ENCODE peak calls at places on chromosome 13, in seven cellular contexts. One of them, this sample, is unnamed.

GRCh38 chr13:93646247-93646646 is 419.6 kb downstream of the GPC6 start:
- DNase-seq in A549: no peak
- DNase-seq in HepG2: no peak
- DNase-seq in IMR-90: no peak
- DNase-seq in K562: no peak
- DNase-seq in H1: no peak
- DNase-seq in HCT116: no peak
- DNase-seq in this sample: no peak

GRCh38 chr13:83085186-83085900 is 796.9 kb downstream of the SLITRK1 start:
- DNase-seq in A549: no peak
- DNase-seq in HepG2: no peak
- DNase-seq in IMR-90: peak; percentile 69
- DNase-seq in K562: no peak
- DNase-seq in H1: no peak
- DNase-seq in HCT116: no peak
- DNase-seq in this sample: no peak

GRCh38 chr13:95948646-95949045 is 104.6 kb downstream of the UGGT2 start:
- DNase-seq in A549: no peak
- DNase-seq in HepG2: no peak
- DNase-seq in IMR-90: peak; percentile 47
- DNase-seq in K562: no peak
- DNase-seq in H1: no peak
- DNase-seq in HCT116: no peak
- DNase-seq in this sample: no peak

GRCh38 chr13:72886272-72887062 is 104.5 kb downstream of the PIBF1 start:
- DNase-seq in A549: no peak
- DNase-seq in HepG2: no peak
- DNase-seq in IMR-90: peak; percentile 30
- DNase-seq in K562: no peak
- DNase-seq in H1: no peak
- DNase-seq in HCT116: no peak
- DNase-seq in this sample: no peak

GRCh38 chr13:90447034-90447734 is 900.3 kb upstream of the MIR17HG start:
- DNase-seq in A549: no peak
- DNase-seq in HepG2: no peak
- DNase-seq in IMR-90: no peak
- DNase-seq in K562: no peak
- DNase-seq in H1: no peak
- DNase-seq in HCT116: no peak
- DNase-seq in this sample: no peak

GRCh38 chr13:105961438-105961837 is 574.0 kb downstream of the EFNB2 start:
- DNase-seq in A549: no peak
- DNase-seq in HepG2: no peak
- DNase-seq in IMR-90: no peak
- DNase-seq in K562: no peak
- DNase-seq in H1: no peak
- DNase-seq in HCT116: no peak
- DNase-seq in this sample: no peak

GRCh38 chr13:100872761-100873160 is 198.2 kb upstream of the TMTC4 start:
- DNase-seq in A549: no peak
- DNase-seq in HepG2: no peak
- DNase-seq in IMR-90: peak; percentile 36
- DNase-seq in K562: no peak
- DNase-seq in H1: no peak
- DNase-seq in HCT116: no peak
- DNase-seq in this sample: no peak

GRCh38 chr13:97366172-97366688 is 67.7 kb upstream of the RAP2A start:
- DNase-seq in A549: no peak
- DNase-seq in HepG2: no peak
- DNase-seq in IMR-90: no peak
- DNase-seq in K562: no peak
- DNase-seq in H1: no peak
- DNase-seq in HCT116: no peak
- DNase-seq in this sample: no peak

GRCh38 chr13:74825170-74825948 is 656.6 kb downstream of the TBC1D4 start:
- DNase-seq in A549: peak; percentile 2
- DNase-seq in HepG2: no peak
- DNase-seq in IMR-90: peak; percentile 49
- DNase-seq in K562: no peak
- DNase-seq in H1: no peak
- DNase-seq in HCT116: no peak
- DNase-seq in this sample: no peak

GRCh38 chr13:111115051-111115840 is at the start of gene ARHGEF7:
- DNase-seq in A549: no peak
- DNase-seq in HepG2: no peak
- DNase-seq in IMR-90: no peak
- DNase-seq in K562: no peak
- DNase-seq in H1: no peak
- DNase-seq in HCT116: no peak
- DNase-seq in this sample: no peak

DNA sequence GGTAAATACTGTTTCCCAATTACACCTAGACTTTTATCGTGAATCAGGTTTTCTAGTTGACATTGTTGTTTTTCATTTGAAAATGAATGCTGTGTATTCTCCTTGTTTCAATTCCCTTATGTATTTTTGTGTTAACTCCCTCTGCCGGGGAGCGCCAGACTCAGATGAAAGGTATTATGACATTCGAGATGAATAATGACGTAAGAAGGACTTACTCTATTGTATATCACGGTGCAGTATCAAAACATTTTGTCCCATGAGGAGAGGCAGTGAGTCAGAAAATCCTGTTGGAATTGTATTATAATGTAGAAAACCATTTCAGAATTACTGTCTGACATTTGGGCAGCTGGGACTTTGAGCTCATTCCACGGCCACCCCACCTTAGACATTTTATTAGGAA is 61.6 kb downstream of the LRCH1 start:
- DNase-seq in A549: peak; percentile 29
- DNase-seq in HepG2: no peak
- DNase-seq in IMR-90: peak; percentile 93
- DNase-seq in K562: no peak
- DNase-seq in H1: no peak
- DNase-seq in HCT116: no peak
- DNase-seq in this sample: no peak
- TF ChIP-seq CEBPB in A549: no peak
- TF ChIP-seq CEBPB in HepG2: no peak
- TF ChIP-seq CEBPB in IMR-90: peak; percentile 57
- TF ChIP-seq CEBPB in K562: no peak
- TF ChIP-seq CEBPB in H1: no peak
- TF ChIP-seq CEBPB in HCT116: no peak
- TF ChIP-seq CEBPB in this sample: no peak

DNA sequence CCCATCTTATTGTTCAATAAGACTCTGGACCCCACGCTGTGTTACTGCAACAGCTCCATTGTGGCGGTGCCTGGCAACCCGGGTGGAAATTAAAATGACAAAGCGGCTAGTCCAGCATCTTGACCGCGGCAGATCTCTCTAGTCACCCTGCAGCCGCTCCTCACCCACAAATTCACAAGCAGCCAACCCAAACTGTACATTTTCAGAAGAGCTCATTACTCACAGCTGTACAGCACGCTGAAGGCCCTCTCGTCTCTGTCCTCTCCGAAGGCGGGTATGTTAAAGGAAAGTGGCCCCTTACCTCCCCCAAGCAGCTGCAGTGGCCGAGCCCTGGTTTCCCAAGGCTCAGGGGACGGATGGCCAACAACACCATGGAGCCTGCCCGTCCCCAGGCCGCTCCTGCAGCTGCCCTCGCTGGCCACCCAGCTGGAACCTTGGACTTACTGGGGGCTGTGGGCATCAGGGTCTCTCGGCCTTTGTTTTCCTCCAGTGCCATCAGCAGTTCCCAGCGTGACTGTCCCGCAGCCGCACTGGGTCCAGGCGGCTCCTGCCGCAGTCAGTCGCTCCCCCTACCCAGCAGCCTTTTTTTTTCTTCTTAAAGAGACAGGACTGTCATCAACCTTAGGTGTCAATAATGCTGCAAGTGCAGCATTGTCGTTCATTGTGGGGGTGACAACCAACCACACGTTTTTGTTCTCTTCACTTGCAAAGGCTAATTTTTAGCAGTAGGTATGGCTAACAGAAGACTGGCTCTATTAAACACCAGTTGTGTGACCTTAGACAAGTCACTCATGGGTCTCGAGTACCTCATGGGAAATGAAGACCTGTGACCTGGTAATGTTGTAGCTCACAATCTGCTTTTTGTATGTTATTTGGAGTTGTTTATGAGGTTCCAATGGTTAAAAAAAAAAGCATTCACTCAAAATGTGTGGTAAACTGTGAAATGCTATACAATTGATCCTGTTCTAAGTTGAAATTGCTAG is at the start of gene SACS:
- DNase-seq in A549: peak; percentile 14
- DNase-seq in HepG2: no peak
- DNase-seq in IMR-90: peak; percentile 52
- DNase-seq in K562: no peak
- DNase-seq in H1: peak; percentile 21
- DNase-seq in HCT116: no peak
- DNase-seq in this sample: no peak
- TF ChIP-seq CEBPB in A549: no peak
- TF ChIP-seq CEBPB in HepG2: no peak
- TF ChIP-seq CEBPB in IMR-90: no peak
- TF ChIP-seq CEBPB in K562: no peak
- TF ChIP-seq CEBPB in H1: peak; percentile 47
- TF ChIP-seq CEBPB in HCT116: no peak
- TF ChIP-seq CEBPB in this sample: no peak

DNA sequence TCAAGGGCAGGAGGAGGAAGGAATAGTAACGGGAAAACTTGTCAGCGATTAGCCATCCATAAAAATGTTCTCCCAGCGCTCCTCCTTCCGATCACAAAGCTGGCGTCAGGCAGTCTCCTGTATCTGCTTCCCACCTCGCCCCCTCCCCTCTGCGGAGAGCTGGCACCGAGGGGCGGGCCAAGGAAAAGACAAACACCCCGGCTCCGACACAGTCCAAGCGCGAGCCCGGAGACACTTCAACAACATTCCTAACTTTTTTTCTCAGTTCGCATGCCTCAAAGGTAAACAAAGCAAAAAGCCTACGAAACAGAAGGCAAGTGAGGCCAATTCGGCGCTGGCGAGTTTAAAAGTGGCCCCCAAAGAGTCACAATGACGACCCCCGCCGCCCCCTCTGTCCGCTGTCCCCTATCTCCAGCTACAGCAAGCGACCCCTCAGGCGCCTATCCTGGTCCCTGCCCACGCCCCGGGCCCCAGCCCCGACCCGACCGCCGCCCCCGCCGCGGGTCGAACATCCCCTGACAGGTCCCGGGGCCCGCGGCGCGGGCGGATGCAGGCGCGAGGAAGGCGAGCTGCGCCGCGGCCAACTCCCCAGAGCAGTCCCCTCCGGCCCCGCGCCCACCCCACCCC is 719 bp downstream of the SMAD9 start:
- DNase-seq in A549: no peak
- DNase-seq in HepG2: peak; percentile 83
- DNase-seq in IMR-90: peak; percentile 17
- DNase-seq in K562: no peak
- DNase-seq in H1: no peak
- DNase-seq in HCT116: no peak
- DNase-seq in this sample: no peak
- TF ChIP-seq CEBPB in A549: no peak
- TF ChIP-seq CEBPB in HepG2: no peak
- TF ChIP-seq CEBPB in IMR-90: no peak
- TF ChIP-seq CEBPB in K562: no peak
- TF ChIP-seq CEBPB in H1: no peak
- TF ChIP-seq CEBPB in HCT116: no peak
- TF ChIP-seq CEBPB in this sample: no peak

DNA sequence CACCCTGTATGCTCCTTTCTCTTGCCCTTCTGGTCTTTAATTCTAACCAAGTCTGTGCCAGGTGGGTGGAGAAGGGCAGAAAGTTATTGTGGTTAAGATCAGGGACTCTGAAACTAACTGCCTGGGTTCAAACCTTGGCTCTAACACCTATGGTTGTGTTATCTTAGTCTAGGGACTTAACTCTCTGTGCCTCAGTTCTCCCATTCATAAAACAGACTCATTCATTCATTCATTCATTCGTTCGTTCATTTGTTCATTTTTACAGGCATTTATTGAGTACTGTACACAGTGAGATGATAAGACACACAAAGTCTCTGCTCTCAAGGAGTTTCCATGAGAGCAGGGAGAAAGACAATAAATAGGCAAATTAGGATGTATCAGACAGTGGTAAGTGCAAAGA is 30.1 kb downstream of the SOX21 start:
- DNase-seq in A549: no peak
- DNase-seq in HepG2: no peak
- DNase-seq in IMR-90: no peak
- DNase-seq in K562: no peak
- DNase-seq in H1: no peak
- DNase-seq in HCT116: no peak
- DNase-seq in this sample: no peak
- TF ChIP-seq CEBPB in A549: no peak
- TF ChIP-seq CEBPB in HepG2: no peak
- TF ChIP-seq CEBPB in IMR-90: no peak
- TF ChIP-seq CEBPB in K562: no peak
- TF ChIP-seq CEBPB in H1: no peak
- TF ChIP-seq CEBPB in HCT116: no peak
- TF ChIP-seq CEBPB in this sample: no peak

DNA sequence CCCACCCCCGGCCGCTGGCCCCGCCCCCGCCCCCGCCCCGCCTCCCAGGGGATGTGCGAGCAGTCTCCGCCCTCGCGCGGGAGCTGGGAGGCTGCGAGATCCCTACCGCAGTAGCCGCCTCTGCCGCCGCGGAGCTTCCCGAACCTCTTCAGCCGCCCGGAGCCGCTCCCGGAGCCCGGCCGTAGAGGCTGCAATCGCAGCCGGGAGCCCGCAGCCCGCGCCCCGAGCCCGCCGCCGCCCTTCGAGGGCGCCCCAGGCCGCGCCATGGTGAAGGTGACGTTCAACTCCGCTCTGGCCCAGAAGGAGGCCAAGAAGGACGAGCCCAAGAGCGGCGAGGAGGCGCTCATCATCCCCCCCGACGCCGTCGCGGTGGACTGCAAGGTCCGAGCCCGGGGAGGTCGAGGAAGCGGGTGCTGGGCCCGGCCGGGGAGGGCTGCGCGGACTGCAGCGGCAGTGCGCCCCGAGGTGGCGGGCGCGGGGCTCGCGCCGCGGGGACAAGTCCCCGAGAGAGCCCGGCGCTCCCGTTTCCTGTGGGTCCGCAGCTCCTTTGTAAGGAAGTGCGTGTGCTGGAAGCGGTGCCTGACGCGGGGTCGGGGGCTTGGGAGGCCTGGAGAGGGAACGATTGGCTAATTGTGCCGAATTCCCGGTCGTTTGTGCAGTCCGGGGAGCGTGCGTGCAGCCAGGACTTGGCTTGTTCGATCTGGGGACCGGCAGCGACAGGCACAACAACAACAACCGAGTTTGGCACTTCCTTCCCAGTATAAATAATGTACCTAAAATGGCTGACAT is at the start of gene ITM2B:
- DNase-seq in A549: peak; percentile 32
- DNase-seq in HepG2: peak; percentile 56
- DNase-seq in IMR-90: peak; percentile 65
- DNase-seq in K562: peak; percentile 83
- DNase-seq in H1: no peak
- DNase-seq in HCT116: peak; percentile 13
- DNase-seq in this sample: no peak
- TF ChIP-seq CEBPB in A549: no peak
- TF ChIP-seq CEBPB in HepG2: no peak
- TF ChIP-seq CEBPB in IMR-90: no peak
- TF ChIP-seq CEBPB in K562: no peak
- TF ChIP-seq CEBPB in H1: no peak
- TF ChIP-seq CEBPB in HCT116: no peak
- TF ChIP-seq CEBPB in this sample: no peak